ENCODE peak calls at places on chromosomes 5 and 9, in eight cellular contexts. S is prostate gland, H is A549, L is NB4, F is breast epithelium, D is IMR-90, X is body of pancreas, U is right lobe of liver. B is an unnamed sample.

GRCh38 chr9:76445976-76446375 is 13.0 kb upstream of the GCNT1 start:
- DNase-seq in S (no peak), H (no peak), L (no peak), F (no peak), D (no peak), X (no peak), U (no peak), B (no peak)

GRCh38 chr5:163385824-163386223 is 51.6 kb upstream of the CCNG1 start:
- DNase-seq in S (no peak), H (no peak), L (no peak), F (no peak), D (no peak), X (no peak), U (no peak), B (no peak)

GRCh38 chr5:153159611-153160010 is 330.9 kb upstream of the GRIA1 start:
- DNase-seq in S (no peak), H (no peak), L (no peak), F (no peak), D (no peak), X (no peak), U (no peak), B (no peak)

GRCh38 chr9:37619806-37620205 is 27.4 kb upstream of the TOMM5 start:
- DNase-seq in S (no peak), H (no peak), L (no peak), F (no peak), D (no peak), X (no peak), U (no peak), B (no peak)

GRCh38 chr9:24459898-24460297 is 85.8 kb downstream of the IZUMO3 start:
- DNase-seq in S (no peak), H (no peak), L (no peak), F (no peak), D (no peak), X (no peak), U (no peak), B (no peak)

GRCh38 chr5:59206132-59206581 is 623.3 kb downstream of the RAB3C start:
- DNase-seq in S (no peak), H (no peak), L (no peak), F (no peak), D (peak), X (no peak), U (no peak), B (no peak)

GRCh38 chr9:21741151-21741550 is 61.3 kb upstream of the MTAP start:
- DNase-seq in S (no peak), H (no peak), L (no peak), F (no peak), D (no peak), X (no peak), U (no peak), B (no peak)

GRCh38 chr9:77839459-77840140 is 191.5 kb upstream of the GNA14 start:
- DNase-seq in S (no peak), H (no peak), L (no peak), F (no peak), D (peak), X (no peak), U (no peak), B (no peak)

GRCh38 chr9:27094640-27095039 is 14.4 kb upstream of the TEK start:
- DNase-seq in S (no peak), H (no peak), L (no peak), F (no peak), D (peak), X (no peak), U (no peak), B (no peak)

GRCh38 chr5:59062986-59063683 is 480.3 kb downstream of the RAB3C start:
- DNase-seq in S (no peak), H (peak), L (no peak), F (no peak), D (no peak), X (no peak), U (no peak), B (no peak)

GRCh38 chr9:81686614-81687520 is 2.5 kb downstream of the TLE1 start:
- DNase-seq in S (peak), H (peak), L (peak), F (peak), D (peak), X (peak), U (peak), B (no peak)

DNA sequence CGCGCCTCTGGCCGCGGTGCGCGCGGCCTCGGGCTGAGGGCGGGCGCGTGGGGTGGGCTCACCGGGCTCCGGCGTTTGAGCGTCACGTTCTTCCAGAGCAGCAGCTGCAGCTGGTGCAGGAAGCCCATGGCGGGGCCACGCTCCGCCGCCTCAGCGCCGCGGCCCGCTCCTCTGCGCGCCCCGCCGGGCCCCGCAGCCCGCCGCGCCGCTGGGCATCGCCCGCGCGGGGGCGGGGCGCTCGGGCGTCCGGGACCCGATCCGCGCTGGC is at the start of gene ABCA2:
- DNase-seq in S (no peak), H (no peak), L (no peak), F (no peak), D (peak), X (no peak), U (no peak), B (no peak)
- TF ChIP-seq POLR2A in S (no peak), H (peak), L (no peak), F (no peak), D (no peak), X (no peak), U (no peak), B (no peak)

DNA sequence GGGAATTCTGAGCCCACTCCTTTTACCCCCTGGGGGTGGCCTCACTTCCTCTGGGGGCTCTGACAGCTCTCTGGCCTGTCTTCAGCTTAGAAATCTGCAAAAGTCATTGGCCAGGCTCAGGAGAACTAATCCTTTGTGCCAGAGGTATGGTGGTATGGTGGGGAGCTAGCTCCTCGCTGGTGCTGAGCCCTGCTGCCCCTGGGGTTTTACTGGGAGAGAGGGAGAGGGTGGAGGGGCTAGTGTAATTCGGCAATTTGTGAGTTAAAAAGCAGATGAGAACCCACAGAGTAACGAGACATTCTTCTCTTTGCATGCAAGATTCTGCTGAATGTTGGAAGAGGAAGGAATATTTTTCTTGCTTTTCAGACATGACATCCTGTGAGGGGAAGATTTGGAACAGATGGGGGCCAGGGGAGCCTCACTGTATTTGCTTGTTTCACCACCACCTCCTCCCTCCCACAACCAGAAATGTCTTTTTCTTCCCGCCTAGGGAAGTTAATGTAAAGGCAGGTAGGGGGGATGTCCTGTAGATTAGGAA is 65.6 kb upstream of the SPRY4 start:
- DNase-seq in S (no peak), H (no peak), L (peak), F (no peak), D (no peak), X (no peak), U (no peak), B (no peak)
- H3K4me3 ChIP-seq in S (no peak), H (no peak), L (no peak), F (no peak), D (no peak), X (no peak), U (no peak), B (no peak)

GRCh38 chr5:140555747-140556312 is 1.4 kb downstream of the SRA1 start:
- DNase-seq in S (no peak), H (no peak), L (no peak), F (no peak), D (no peak), X (no peak), U (no peak), B (no peak)
- TF ChIP-seq POLR2A in S (no peak), H (no peak), L (no peak), F (no peak), D (no peak), X (no peak), U (no peak), B (no peak)

DNA sequence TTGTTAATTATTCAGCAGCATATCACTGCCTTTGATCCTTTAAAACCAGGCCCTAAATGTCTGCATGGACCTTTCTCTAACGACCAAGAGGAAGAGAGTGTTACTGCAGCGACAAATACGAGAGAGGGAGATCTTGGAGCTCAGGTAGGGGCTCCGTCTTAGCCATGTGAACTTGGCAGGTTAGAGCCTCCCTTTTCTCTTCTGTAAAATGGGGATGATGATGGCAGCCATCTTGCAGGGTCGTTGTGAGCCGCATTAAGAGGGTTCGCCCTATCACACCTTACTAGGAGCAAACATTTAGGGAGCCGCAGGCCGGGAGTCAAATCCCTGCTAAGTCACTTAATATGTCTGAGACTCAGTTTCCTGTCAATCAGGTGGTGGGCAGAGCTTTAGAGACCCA is 1.6 kb downstream of the ENG start:
- DNase-seq in S (no peak), H (no peak), L (no peak), F (no peak), D (no peak), X (no peak), U (no peak), B (no peak)
- H3K4me3 ChIP-seq in S (no peak), H (no peak), L (no peak), F (peak), D (peak), X (no peak), U (peak), B (peak)